ENCODE peak calls at places on chromosomes 11 and 22, in four cellular contexts. O is activated CD4-positive, alpha-beta T cell treated with anti-CD3 and anti-CD28 coated beads for 1 hour; C is activated CD8-positive, alpha-beta memory T cell treated with anti-CD3 and anti-CD28 coated beads, Interleukin-2, amount 10 ng/mL, durations not matched to agents 7 days and 5 days; U is head of caudate nucleus. Q is an unnamed sample.

GRCh38 chr22:17969732-17970131 is 54.6 kb downstream of the MICAL3 start:
- DNase-seq in U (no peak), C (no peak), O (no peak), Q (no peak)

GRCh38 chr11:34126959-34127848 is 21.8 kb downstream of the NAT10 start:
- DNase-seq in U (no peak), C (no peak), O (no peak), Q (no peak)

GRCh38 chr22:32528984-32529982 is 54.7 kb downstream of the FBXO7 start:
- DNase-seq in U (peak; percentile 86), O (peak; percentile 36), C (peak; percentile 77), Q (peak; percentile 32)

GRCh38 chr22:45843030-45843429 is 133.9 kb downstream of the WNT7B start:
- DNase-seq in U (no peak), C (no peak), O (no peak), Q (no peak)

GRCh38 chr11:128767518-128767917 is 73.6 kb downstream of the FLI1 start:
- DNase-seq in C (no peak), O (no peak), U (no peak), Q (no peak)

GRCh38 chr22:23301591-23301990 is 121.3 kb downstream of the BCR start:
- DNase-seq in U (no peak), C (no peak), O (no peak), Q (no peak)

GRCh38 chr11:80831374-80831773 is 1390.5 kb upstream of the TENM4 start:
- DNase-seq in C (no peak), O (no peak), U (no peak), Q (no peak)

GRCh38 chr11:7072401-7073028 is 16.3 kb upstream of the RBMXL2 start:
- DNase-seq in U (no peak), O (no peak), C (no peak), Q (no peak)

GRCh38 chr11:23749762-23750430 is 747.0 kb upstream of the LUZP2 start:
- DNase-seq in U (no peak), O (no peak), C (no peak), Q (no peak)

GRCh38 chr11:21566521-21567100 is 626.3 kb upstream of the ANO5 start:
- DNase-seq in O (no peak), C (no peak), U (no peak), Q (no peak)

GRCh38 chr11:14183973-14184372 is 175.0 kb downstream of the RRAS2 start:
- DNase-seq in O (no peak), C (no peak), U (no peak), Q (no peak)

GRCh38 chr11:67372232-67372992 is 986 bp downstream of the CLCF1 start:
- DNase-seq in C (no peak), U (no peak), O (no peak), Q (no peak)

GRCh38 chr11:67651976-67652895 is 1.7 kb upstream of the ACY3 start:
- DNase-seq in C (no peak), U (no peak), O (no peak), Q (no peak)

GRCh38 chr11:83355406-83355805 is 69.2 kb upstream of the CCDC90B start:
- DNase-seq in C (no peak), U (no peak), O (no peak), Q (no peak)

GRCh38 chr11:75188671-75189070 is 37.8 kb downstream of the SLCO2B1 start:
- DNase-seq in U (no peak), O (no peak), C (no peak), Q (no peak)

GRCh38 chr22:45212992-45213751 is 27.5 kb downstream of the KIAA0930 start:
- DNase-seq in O (no peak), U (peak; percentile 41), C (no peak), Q (no peak)

GRCh38 chr22:47165998-47166397 is 403.5 kb downstream of the TBC1D22A start:
- DNase-seq in U (no peak), O (no peak), C (no peak), Q (no peak)

GRCh38 chr22:31241936-31242335 is 29.8 kb downstream of the LIMK2 start:
- DNase-seq in C (no peak), O (no peak), U (no peak), Q (no peak)

GRCh38 chr11:40328890-40329617 is 1130.4 kb downstream of the LRRC4C start:
- DNase-seq in O (no peak), U (no peak), C (no peak), Q (peak; percentile 41)

GRCh38 chr11:130524132-130524790 is 75.8 kb downstream of the ADAMTS15 start:
- DNase-seq in O (no peak), C (no peak), U (no peak), Q (no peak)

GRCh38 chr11:61021661-61022212 is 50.3 kb downstream of the CD6 start:
- DNase-seq in O (peak; percentile 83), C (peak; percentile 79), U (no peak), Q (peak; percentile 37)

GRCh38 chr22:32880906-32881596 is 79.5 kb downstream of the TIMP3 start:
- DNase-seq in O (no peak), C (no peak), U (peak; percentile 19), Q (peak; percentile 40)

GRCh38 chr22:33117821-33118220 is 59.6 kb upstream of the SYN3 start:
- DNase-seq in O (no peak), C (no peak), U (no peak), Q (no peak)

GRCh38 chr11:118658372-118659313 is 20.8 kb downstream of the TREH start:
- DNase-seq in U (no peak), C (no peak), O (no peak), Q (no peak)